ENCODE peak calls at places on chromosomes 12 and 14, in seven cellular contexts. Q is Peyer's patch; C is fibroblast of mammary gland; Z is CD8-positive, alpha-beta memory T cell; G is lower lobe of right lung; F is A549; U is MCF 10A. O is an unnamed sample.

GRCh38 chr12:4388662-4389061 is 9.2 kb upstream of the FGF23 start:
- DNase-seq in Q (no peak), Z (no peak), U (no peak), F (no peak), G (no peak), C (no peak), O (no peak)

GRCh38 chr12:1205512-1206060 is 214.6 kb downstream of the ERC1 start:
- DNase-seq in F (no peak), Z (no peak), U (no peak), C (peak; percentile 35), G (no peak), Q (no peak), O (no peak)

GRCh38 chr14:90814806-90815566 is 1.2 kb downstream of the TTC7B start:
- DNase-seq in C (no peak), Z (no peak), Q (no peak), F (no peak), G (no peak), U (no peak), O (no peak)

GRCh38 chr14:51657762-51658161 is 6.1 kb downstream of the FRMD6 start:
- DNase-seq in F (no peak), U (no peak), C (peak; percentile 72), Z (no peak), Q (no peak), G (no peak), O (no peak)

GRCh38 chr14:105385698-105386365 is 12.5 kb upstream of the TEX22 start:
- DNase-seq in Z (no peak), Q (no peak), U (no peak), G (no peak), F (no peak), C (no peak), O (no peak)

GRCh38 chr14:26448181-26448855 is 149.5 kb downstream of the NOVA1 start:
- DNase-seq in C (no peak), Z (peak; percentile 26), G (no peak), F (no peak), U (no peak), Q (no peak), O (no peak)

GRCh38 chr14:64763801-64764511 is 59.7 kb downstream of the PLEKHG3 start:
- DNase-seq in Q (no peak), C (no peak), G (peak; percentile 40), F (peak; percentile 65), Z (peak; percentile 38), U (peak; percentile 19), O (no peak)

GRCh38 chr12:132490481-132491348 is 764 bp downstream of the FBRSL1 start:
- DNase-seq in U (no peak), Q (no peak), Z (no peak), G (no peak), F (no peak), C (peak; percentile 32), O (no peak)

GRCh38 chr14:76957224-76957881 is 71.2 kb downstream of the IRF2BPL start:
- DNase-seq in Q (no peak), C (no peak), F (no peak), U (no peak), G (no peak), Z (no peak), O (no peak)

O was measured in colonic mucosa.